ENCODE peak calls at places on chromosomes 6 and 20, in ten cellular contexts. G, A, L, O, T, H, D, K, B and F are unnamed samples.

GRCh38 chr20:22499475-22500174 is 84.7 kb downstream of the FOXA2 start:
- DNase-seq in G (no peak), A (no peak), L (no peak), O (no peak), T (peak; percentile 64), H (no peak), D (no peak), K (no peak), B (no peak), F (no peak)

GRCh38 chr6:11918021-11918738 is 93.9 kb upstream of the HIVEP1 start:
- DNase-seq in G (peak; percentile 82), A (no peak), L (no peak), O (no peak), T (peak; percentile 45), H (no peak), D (peak; percentile 56), K (no peak), B (no peak), F (peak; percentile 86)

GRCh38 chr20:12700701-12701100 is 308.1 kb upstream of the SPTLC3 start:
- DNase-seq in G (no peak), A (no peak), L (no peak), O (no peak), T (no peak), H (no peak), D (no peak), K (no peak), B (no peak), F (no peak)

GRCh38 chr6:156963712-156964700 is 186.8 kb downstream of the ARID1B start:
- DNase-seq in G (peak; percentile 63), A (no peak), L (no peak), O (no peak), T (no peak), H (no peak), D (peak; percentile 65), K (no peak), B (peak; percentile 73), F (peak; percentile 61)

GRCh38 chr6:167047554-167047953 is 48.4 kb downstream of the CEP43 start:
- DNase-seq in G (no peak), A (no peak), L (no peak), O (no peak), T (no peak), H (no peak), D (no peak), K (no peak), B (peak; percentile 56), F (no peak)

GRCh38 chr6:37381579-37381978 is 27.8 kb downstream of the RNF8 start:
- DNase-seq in G (peak; percentile 74), A (no peak), L (peak; percentile 74), O (no peak), T (peak; percentile 21), H (no peak), D (peak; percentile 71), K (no peak), B (no peak), F (peak; percentile 51)

GRCh38 chr6:79146426-79146825 is 68.4 kb upstream of the PHIP start:
- DNase-seq in G (no peak), A (no peak), L (no peak), O (no peak), T (no peak), H (no peak), D (no peak), K (no peak), B (no peak), F (no peak)

GRCh38 chr6:170253226-170253909 is 37.5 kb downstream of the DLL1 start:
- DNase-seq in G (no peak), A (no peak), L (no peak), O (no peak), T (no peak), H (no peak), D (no peak), K (no peak), B (no peak), F (no peak)

GRCh38 chr6:157518399-157519250 is 137.6 kb downstream of the ZDHHC14 start:
- DNase-seq in G (peak; percentile 10), A (no peak), L (peak; percentile 44), O (no peak), T (no peak), H (no peak), D (peak; percentile 29), K (peak; percentile 33), B (peak; percentile 56), F (peak; percentile 84)

GRCh38 chr6:28643017-28643740 is 117.5 kb downstream of the GPX5 start:
- DNase-seq in G (peak; percentile 78), A (no peak), L (peak; percentile 88), O (no peak), T (no peak), H (no peak), D (peak; percentile 68), K (no peak), B (no peak), F (peak; percentile 67)

GRCh38 chr6:5314191-5314865 is 53.0 kb downstream of the FARS2 start:
- DNase-seq in G (no peak), A (no peak), L (no peak), O (no peak), T (no peak), H (no peak), D (no peak), K (no peak), B (no peak), F (no peak)

GRCh38 chr6:113634352-113635163 is 222.6 kb upstream of the MARCKS start:
- DNase-seq in G (peak; percentile 87), A (no peak), L (no peak), O (no peak), T (no peak), H (no peak), D (peak; percentile 77), K (no peak), B (no peak), F (peak; percentile 90)

GRCh38 chr20:25022680-25023079 is 30.1 kb upstream of the APMAP start:
- DNase-seq in G (no peak), A (peak; percentile 48), L (no peak), O (no peak), T (peak; percentile 84), H (peak; percentile 94), D (no peak), K (no peak), B (no peak), F (no peak)

GRCh38 chr6:7765575-7766325 is 39.9 kb downstream of the BMP6 start:
- DNase-seq in G (peak; percentile 41), A (no peak), L (no peak), O (no peak), T (no peak), H (no peak), D (no peak), K (no peak), B (peak; percentile 60), F (peak; percentile 59)

GRCh38 chr6:26249959-26250805 is 114.8 kb upstream of the BTN3A2 start:
- DNase-seq in G (peak; percentile 73), A (peak; percentile 31), L (no peak), O (peak; percentile 62), T (peak; percentile 78), H (peak; percentile 84), D (peak; percentile 76), K (no peak), B (peak; percentile 57), F (peak; percentile 51)

DNA sequence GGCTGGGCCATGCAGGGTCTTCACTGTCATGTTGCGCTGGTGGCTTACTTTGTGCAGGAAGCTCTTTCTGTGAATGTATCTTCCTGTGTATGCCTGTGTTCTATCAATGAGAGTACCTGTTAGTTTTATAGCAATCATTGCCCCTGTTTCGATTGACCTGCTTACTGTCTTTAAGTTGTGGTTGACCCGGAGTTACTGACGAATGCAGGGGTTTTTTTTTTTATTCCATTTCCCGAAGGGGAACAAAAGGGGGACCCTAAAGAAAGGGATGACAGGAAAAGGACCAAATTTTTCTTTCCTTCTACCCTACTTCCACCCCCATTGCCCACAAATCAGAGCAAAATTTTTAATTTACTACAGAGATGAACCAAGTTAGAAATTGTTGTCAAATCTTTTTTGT is at the start of gene IL17F:
- DNase-seq in G (no peak), A (no peak), L (no peak), O (no peak), T (no peak), H (no peak), D (no peak), K (no peak), B (no peak), F (no peak)
- H3K4me3 ChIP-seq in G (no peak within 1 kb of the TSS), A (no peak within 1 kb of the TSS), L (no peak within 1 kb of the TSS), O (no peak within 1 kb of the TSS), T (no peak within 1 kb of the TSS), H (no peak within 1 kb of the TSS), D (no peak within 1 kb of the TSS), K (no peak within 1 kb of the TSS), B (no peak within 1 kb of the TSS), F (no peak within 1 kb of the TSS)

GRCh38 chr6:81241717-81242116 is 510.8 kb downstream of the TENT5A start:
- DNase-seq in G (peak; percentile 49), A (no peak), L (peak; percentile 27), O (no peak), T (no peak), H (no peak), D (peak; percentile 78), K (no peak), B (no peak), F (peak; percentile 81)
- TF ChIP-seq CTCF in G (peak; percentile 54), A (peak; percentile 56), L (peak; percentile 54), O (no peak), T (no peak), H (peak; percentile 11), D (peak; percentile 72), K (peak; percentile 36), B (peak; percentile 25), F (peak; percentile 66)

GRCh38 chr6:13813011-13813410 is 1.3 kb downstream of the MCUR1 start:
- DNase-seq in G (no peak), A (no peak), L (no peak), O (no peak), T (no peak), H (no peak), D (no peak), K (no peak), B (no peak), F (no peak)
- H3K4me3 ChIP-seq in G (no peak overlapping the region), A (peak overlapping the region; percentile 95), L (peak overlapping the region; percentile 74), O (no peak overlapping the region), T (peak overlapping the region; percentile 84), H (peak overlapping the region; percentile 75), D (peak overlapping the region; percentile 77), K (no peak overlapping the region), B (peak overlapping the region; percentile 92), F (peak overlapping the region; percentile 72)

GRCh38 chr6:41375598-41376151 is 40.3 kb downstream of the NCR2 start:
- DNase-seq in G (no peak), A (no peak), L (no peak), O (no peak), T (no peak), H (no peak), D (no peak), K (no peak), B (no peak), F (no peak)

GRCh38 chr6:41379314-41379713 is 43.9 kb downstream of the NCR2 start:
- DNase-seq in G (no peak), A (no peak), L (no peak), O (no peak), T (no peak), H (no peak), D (no peak), K (no peak), B (no peak), F (no peak)

GRCh38 chr6:41374618-41375590 is 39.5 kb downstream of the NCR2 start:
- DNase-seq in G (no peak), A (no peak), L (no peak), O (no peak), T (no peak), H (no peak), D (no peak), K (no peak), B (no peak), F (no peak)

GRCh38 chr6:41376176-41376575 is 40.8 kb downstream of the NCR2 start:
- DNase-seq in G (no peak), A (no peak), L (no peak), O (no peak), T (no peak), H (no peak), D (no peak), K (no peak), B (no peak), F (no peak)

GRCh38 chr6:41377071-41377470 is 41.7 kb downstream of the NCR2 start:
- DNase-seq in G (no peak), A (no peak), L (no peak), O (no peak), T (no peak), H (no peak), D (no peak), K (no peak), B (no peak), F (no peak)
- TF ChIP-seq CTCF in G (no peak), A (no peak), L (no peak), O (no peak), T (no peak), H (no peak), D (no peak), K (no peak), B (no peak), F (no peak)